ENCODE peak calls at places on chromosomes 7 and 10, in six cellular contexts. R, F, X, U, L and J are unnamed samples.

GRCh38 chr10:73131295-73131694 is 21.0 kb downstream of the NUDT13 start:
- DNase-seq in R (no peak), F (no peak), X (no peak), U (no peak), L (no peak), J (no peak)

GRCh38 chr10:130003787-130004613 is 39.9 kb upstream of the EBF3 start:
- DNase-seq in R (peak), F (no peak), X (no peak), U (no peak), L (no peak), J (peak)

GRCh38 chr7:4791738-4792536 is 16.5 kb downstream of the AP5Z1 start:
- DNase-seq in R (peak), F (peak), X (no peak), U (peak), L (peak), J (peak)

GRCh38 chr7:105014725-105015630 is 973 bp downstream of the KMT2E start:
- DNase-seq in R (no peak), F (peak), X (no peak), U (peak), L (no peak), J (peak)

GRCh38 chr10:110005716-110006115 is 2.1 kb upstream of the ADD3 start:
- DNase-seq in R (no peak), F (no peak), X (peak), U (no peak), L (peak), J (peak)

GRCh38 chr7:131115340-131115739 is 212.3 kb upstream of the MKLN1 start:
- DNase-seq in R (no peak), F (no peak), X (no peak), U (no peak), L (no peak), J (no peak)

GRCh38 chr7:150620061-150620460 is 12.1 kb downstream of the GIMAP6 start:
- DNase-seq in R (no peak), F (no peak), X (no peak), U (no peak), L (no peak), J (no peak)

GRCh38 chr10:51171946-51172345 is 97.7 kb downstream of the PRKG1 start:
- DNase-seq in R (no peak), F (no peak), X (no peak), U (no peak), L (no peak), J (peak)

GRCh38 chr10:124125305-124126116 is 32.1 kb upstream of the CHST15 start:
- DNase-seq in R (no peak), F (no peak), X (no peak), U (no peak), L (no peak), J (peak)

GRCh38 chr10:44386546-44387052 is 1.7 kb upstream of the CXCL12 start:
- DNase-seq in R (peak), F (no peak), X (no peak), U (peak), L (peak), J (peak)

GRCh38 chr7:98282727-98283126 is 1.2 kb downstream of the BRI3 start:
- DNase-seq in R (no peak), F (no peak), X (no peak), U (no peak), L (no peak), J (peak)

GRCh38 chr10:81961451-81962184 is 86.6 kb downstream of the NRG3 start:
- DNase-seq in R (no peak), F (no peak), X (no peak), U (no peak), L (no peak), J (no peak)

GRCh38 chr10:28492093-28492492 is 40.8 kb upstream of the WAC start:
- DNase-seq in R (no peak), F (no peak), X (no peak), U (no peak), L (no peak), J (no peak)

GRCh38 chr7:156474241-156474743 is 166.3 kb upstream of the RNF32 start:
- DNase-seq in R (no peak), F (no peak), X (peak), U (no peak), L (peak), J (no peak)

GRCh38 chr10:114174462-114175190 is 623 bp upstream of the CCDC186 start:
- DNase-seq in R (peak), F (peak), X (peak), U (peak), L (peak), J (peak)

GRCh38 chr7:130071701-130072622 is 1.6 kb downstream of the KLHDC10 start:
- DNase-seq in R (no peak), F (peak), X (peak), U (no peak), L (peak), J (peak)

DNA sequence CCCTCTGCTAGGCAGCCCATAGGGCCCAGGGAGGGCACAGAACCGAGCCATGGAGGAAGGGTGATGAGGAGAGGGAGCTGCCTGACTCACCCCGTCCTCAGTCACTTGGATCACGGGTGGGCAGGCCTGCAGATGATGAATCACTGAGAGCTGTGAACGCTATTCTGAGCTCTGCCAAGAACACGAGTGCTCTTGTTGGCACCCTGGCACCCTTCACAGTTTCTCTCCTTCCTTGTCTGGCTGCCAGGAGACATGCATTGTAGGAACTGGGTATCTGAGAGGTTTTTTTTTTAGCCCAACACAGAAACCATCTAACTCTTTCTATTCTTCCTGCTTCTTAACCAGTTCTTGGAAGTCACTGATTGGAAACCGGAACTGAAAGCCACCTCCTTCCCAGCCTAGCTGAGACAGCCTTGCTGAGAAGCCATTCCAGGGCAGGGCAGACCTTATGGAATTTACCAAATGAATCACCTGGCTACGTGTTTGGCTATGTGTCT is 82.1 kb downstream of the SLC37A3 start:
- DNase-seq in R (peak), F (peak), X (peak), U (peak), L (peak), J (peak)
- H3K4me3 ChIP-seq in R (peak), F (peak), X (peak), U (no peak), L (no peak), J (peak)

DNA sequence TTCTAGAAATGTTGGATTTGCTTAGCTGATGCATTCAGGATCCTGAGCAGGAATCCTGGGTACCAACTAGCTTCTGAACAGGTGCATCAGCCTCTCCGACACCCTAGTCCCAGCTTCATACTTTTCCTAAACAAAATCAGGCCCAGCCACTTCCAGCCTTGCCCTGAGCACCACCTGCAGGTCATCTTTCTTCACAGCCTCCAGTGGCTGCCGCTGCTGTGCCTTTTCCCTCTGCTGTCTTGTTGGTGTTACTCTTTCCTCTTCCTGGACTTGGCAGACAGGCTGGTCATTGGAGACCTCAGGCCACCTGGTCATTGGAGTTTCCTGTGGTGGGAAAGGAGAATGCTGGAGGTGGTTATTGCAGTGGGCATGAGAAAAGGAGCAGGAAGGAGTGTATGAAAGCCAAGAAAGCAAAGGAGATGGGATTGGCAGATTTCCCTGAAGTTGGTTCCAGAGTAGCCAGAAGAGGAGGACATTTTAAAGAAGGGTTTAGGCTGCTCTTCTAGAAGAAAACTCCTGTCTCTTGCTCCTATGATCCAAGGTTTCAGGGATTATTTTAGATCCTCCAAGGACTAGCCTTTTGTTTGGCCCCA is 48.2 kb upstream of the NFKB2 start:
- DNase-seq in R (no peak), F (peak), X (no peak), U (peak), L (peak), J (peak)
- TF ChIP-seq CTCF in R (peak), F (peak), X (peak), U (peak), L (peak), J (peak)

GRCh38 chr10:5411941-5412276 is 448 bp upstream of the NET1 start:
- DNase-seq in R (no peak), F (no peak), X (no peak), U (no peak), L (no peak), J (no peak)

GRCh38 chr10:5416981-5417380 is 4.6 kb downstream of the NET1 start:
- DNase-seq in R (no peak), F (no peak), X (no peak), U (peak), L (no peak), J (no peak)

GRCh38 chr10:5406918-5407317 is 2.3 kb upstream of the TUBAL3 start:
- DNase-seq in R (no peak), F (no peak), X (no peak), U (no peak), L (no peak), J (no peak)

GRCh38 chr10:5413012-5413938 is 918 bp downstream of the NET1 start:
- DNase-seq in R (no peak), F (no peak), X (no peak), U (no peak), L (peak), J (peak)

GRCh38 chr10:5412277-5412941 is at the start of gene NET1:
- DNase-seq in R (peak), F (peak), X (peak), U (peak), L (peak), J (peak)
- H3K4me3 ChIP-seq in R (peak), F (peak), X (peak), U (peak), L (peak), J (peak)

DNA sequence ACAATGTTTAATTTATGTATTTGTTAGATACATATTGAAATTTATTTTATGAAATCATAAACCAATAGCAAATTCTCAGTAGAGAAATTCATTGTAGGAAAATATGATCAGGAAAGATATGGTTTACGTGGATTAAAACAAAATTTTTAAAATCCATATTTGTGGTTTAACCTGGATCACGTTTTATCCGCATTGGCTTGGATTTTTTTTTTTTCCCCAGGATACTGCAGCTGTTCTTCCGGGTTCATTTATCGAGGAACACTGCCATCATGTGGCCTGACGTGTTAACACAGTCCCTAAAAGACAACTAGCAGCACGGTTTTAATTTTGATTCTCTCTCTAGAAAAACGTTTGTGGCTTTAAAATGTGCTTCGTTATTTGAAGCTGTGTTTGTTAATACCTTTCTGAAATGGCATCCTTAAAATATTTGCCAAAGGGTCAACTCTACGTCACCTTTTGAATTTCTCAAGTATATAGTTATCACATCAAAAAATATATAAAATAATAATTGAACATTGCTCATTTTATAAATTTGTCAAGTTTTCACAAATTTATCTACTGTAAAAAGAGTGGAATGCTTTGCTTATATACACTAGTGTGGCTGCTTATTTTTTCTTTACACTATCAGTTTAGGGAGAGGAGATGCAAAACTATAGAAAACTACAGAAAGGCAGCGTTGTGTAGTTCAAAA is 8.7 kb upstream of the ASB4 start:
- DNase-seq in R (no peak), F (peak), X (peak), U (peak), L (peak), J (peak)
- TF ChIP-seq CTCF in R (peak), F (peak), X (peak), U (peak), L (peak), J (peak)

GRCh38 chr7:1095621-1096155 is 7.8 kb downstream of the GPER1 start:
- DNase-seq in R (no peak), F (no peak), X (no peak), U (peak), L (no peak), J (no peak)
- H3K4me3 ChIP-seq in R (peak), F (no peak), X (no peak), U (peak), L (no peak), J (no peak)

GRCh38 chr10:117541909-117542705 is 439 bp upstream of the EMX2 start:
- DNase-seq in R (peak), F (no peak), X (no peak), U (peak), L (peak), J (peak)

GRCh38 chr10:117543245-117543998 is 876 bp downstream of the EMX2 start:
- DNase-seq in R (peak), F (no peak), X (no peak), U (peak), L (peak), J (no peak)

GRCh38 chr10:117541405-117541908 is 1.1 kb upstream of the EMX2 start:
- DNase-seq in R (peak), F (no peak), X (no peak), U (peak), L (peak), J (no peak)

GRCh38 chr10:117543999-117544728 is 1.6 kb downstream of the EMX2 start:
- DNase-seq in R (peak), F (no peak), X (no peak), U (no peak), L (no peak), J (no peak)

GRCh38 chr10:117542706-117543244 is at the start of gene EMX2:
- DNase-seq in R (no peak), F (no peak), X (no peak), U (no peak), L (no peak), J (no peak)
- TF ChIP-seq CTCF in R (no peak), F (no peak), X (no peak), U (no peak), L (no peak), J (no peak)